ENCODE peak calls at places on chromosomes 11 and 22, in five cellular contexts. One of them, this sample, is unnamed.

GRCh38 chr11:107999759-108000455 is 8.8 kb upstream of the CUL5 start:
- DNase-seq in amniotic stem cell: no peak
- DNase-seq in HFF-Myc: no peak
- DNase-seq in activated naive CD4-positive, alpha-beta T cell treated with Interleukin-2 at 50 U/mL for 16 hours: peak; percentile 8
- DNase-seq in right cardiac atrium: no peak
- DNase-seq in this sample: peak; percentile 44

GRCh38 chr11:86151188-86152005 is 82.5 kb upstream of the PICALM start:
- DNase-seq in amniotic stem cell: no peak
- DNase-seq in HFF-Myc: no peak
- DNase-seq in activated naive CD4-positive, alpha-beta T cell treated with Interleukin-2 at 50 U/mL for 16 hours: no peak
- DNase-seq in right cardiac atrium: peak; percentile 41
- DNase-seq in this sample: no peak

GRCh38 chr11:71305451-71306125 is 53.2 kb upstream of the SHANK2 start:
- DNase-seq in amniotic stem cell: no peak
- DNase-seq in HFF-Myc: no peak
- DNase-seq in activated naive CD4-positive, alpha-beta T cell treated with Interleukin-2 at 50 U/mL for 16 hours: no peak
- DNase-seq in right cardiac atrium: no peak
- DNase-seq in this sample: no peak

GRCh38 chr22:31496735-31497146 is 405 bp downstream of the SFI1 start:
- DNase-seq in amniotic stem cell: no peak
- DNase-seq in HFF-Myc: no peak
- DNase-seq in activated naive CD4-positive, alpha-beta T cell treated with Interleukin-2 at 50 U/mL for 16 hours: peak; percentile 50
- DNase-seq in right cardiac atrium: no peak
- DNase-seq in this sample: peak; percentile 46

GRCh38 chr11:78803995-78804394 is 229.3 kb upstream of the NARS2 start:
- DNase-seq in amniotic stem cell: no peak
- DNase-seq in HFF-Myc: no peak
- DNase-seq in activated naive CD4-positive, alpha-beta T cell treated with Interleukin-2 at 50 U/mL for 16 hours: no peak
- DNase-seq in right cardiac atrium: no peak
- DNase-seq in this sample: no peak

GRCh38 chr11:62374801-62375200 is 37.6 kb downstream of the ASRGL1 start:
- DNase-seq in amniotic stem cell: no peak
- DNase-seq in HFF-Myc: no peak
- DNase-seq in activated naive CD4-positive, alpha-beta T cell treated with Interleukin-2 at 50 U/mL for 16 hours: no peak
- DNase-seq in right cardiac atrium: no peak
- DNase-seq in this sample: no peak

GRCh38 chr22:23815781-23816551 is 22.8 kb downstream of the DERL3 start:
- DNase-seq in amniotic stem cell: no peak
- DNase-seq in HFF-Myc: no peak
- DNase-seq in activated naive CD4-positive, alpha-beta T cell treated with Interleukin-2 at 50 U/mL for 16 hours: no peak
- DNase-seq in right cardiac atrium: no peak
- DNase-seq in this sample: no peak

GRCh38 chr22:22883090-22883727 is 4.4 kb upstream of the IGLL5 start:
- DNase-seq in amniotic stem cell: no peak
- DNase-seq in HFF-Myc: no peak
- DNase-seq in activated naive CD4-positive, alpha-beta T cell treated with Interleukin-2 at 50 U/mL for 16 hours: no peak
- DNase-seq in right cardiac atrium: no peak
- DNase-seq in this sample: no peak

GRCh38 chr11:93704237-93704636 is 37.1 kb downstream of the TAF1D start:
- DNase-seq in amniotic stem cell: no peak
- DNase-seq in HFF-Myc: no peak
- DNase-seq in activated naive CD4-positive, alpha-beta T cell treated with Interleukin-2 at 50 U/mL for 16 hours: no peak
- DNase-seq in right cardiac atrium: no peak
- DNase-seq in this sample: no peak

GRCh38 chr11:72719144-72719543 is 33.1 kb downstream of the ARAP1 start:
- DNase-seq in amniotic stem cell: no peak
- DNase-seq in HFF-Myc: no peak
- DNase-seq in activated naive CD4-positive, alpha-beta T cell treated with Interleukin-2 at 50 U/mL for 16 hours: no peak
- DNase-seq in right cardiac atrium: peak; percentile 61
- DNase-seq in this sample: no peak

GRCh38 chr11:6334806-6335205 is 14.5 kb upstream of the CAVIN3 start:
- DNase-seq in amniotic stem cell: no peak
- DNase-seq in HFF-Myc: no peak
- DNase-seq in activated naive CD4-positive, alpha-beta T cell treated with Interleukin-2 at 50 U/mL for 16 hours: no peak
- DNase-seq in right cardiac atrium: no peak
- DNase-seq in this sample: no peak

GRCh38 chr22:43975041-43975440 is 19.8 kb downstream of the SAMM50 start:
- DNase-seq in amniotic stem cell: no peak
- DNase-seq in HFF-Myc: no peak
- DNase-seq in activated naive CD4-positive, alpha-beta T cell treated with Interleukin-2 at 50 U/mL for 16 hours: no peak
- DNase-seq in right cardiac atrium: no peak
- DNase-seq in this sample: no peak

GRCh38 chr22:16806401-16806800 is 18.8 kb downstream of the XKR3 start:
- DNase-seq in amniotic stem cell: no peak
- DNase-seq in HFF-Myc: no peak
- DNase-seq in activated naive CD4-positive, alpha-beta T cell treated with Interleukin-2 at 50 U/mL for 16 hours: no peak
- DNase-seq in right cardiac atrium: no peak
- DNase-seq in this sample: no peak

GRCh38 chr22:29635734-29636357 is 32.4 kb downstream of the NF2 start:
- DNase-seq in amniotic stem cell: peak; percentile 32
- DNase-seq in HFF-Myc: peak; percentile 37
- DNase-seq in activated naive CD4-positive, alpha-beta T cell treated with Interleukin-2 at 50 U/mL for 16 hours: no peak
- DNase-seq in right cardiac atrium: no peak
- DNase-seq in this sample: no peak

GRCh38 chr11:77752518-77752917 is 68.0 kb downstream of the RSF1 start:
- DNase-seq in amniotic stem cell: no peak
- DNase-seq in HFF-Myc: no peak
- DNase-seq in activated naive CD4-positive, alpha-beta T cell treated with Interleukin-2 at 50 U/mL for 16 hours: no peak
- DNase-seq in right cardiac atrium: no peak
- DNase-seq in this sample: no peak

GRCh38 chr11:130212431-130212961 is 52.9 kb downstream of the ST14 start:
- DNase-seq in amniotic stem cell: no peak
- DNase-seq in HFF-Myc: no peak
- DNase-seq in activated naive CD4-positive, alpha-beta T cell treated with Interleukin-2 at 50 U/mL for 16 hours: no peak
- DNase-seq in right cardiac atrium: no peak
- DNase-seq in this sample: no peak

GRCh38 chr11:12056112-12056511 is 47.7 kb upstream of the DKK3 start:
- DNase-seq in amniotic stem cell: no peak
- DNase-seq in HFF-Myc: no peak
- DNase-seq in activated naive CD4-positive, alpha-beta T cell treated with Interleukin-2 at 50 U/mL for 16 hours: no peak
- DNase-seq in right cardiac atrium: no peak
- DNase-seq in this sample: no peak

GRCh38 chr11:112255075-112255739 is 5.5 kb downstream of the PLET1 start:
- DNase-seq in amniotic stem cell: peak; percentile 45
- DNase-seq in HFF-Myc: no peak
- DNase-seq in activated naive CD4-positive, alpha-beta T cell treated with Interleukin-2 at 50 U/mL for 16 hours: no peak
- DNase-seq in right cardiac atrium: no peak
- DNase-seq in this sample: no peak

GRCh38 chr11:118918686-118919280 is 6.9 kb downstream of the BCL9L start:
- DNase-seq in amniotic stem cell: no peak
- DNase-seq in HFF-Myc: no peak
- DNase-seq in activated naive CD4-positive, alpha-beta T cell treated with Interleukin-2 at 50 U/mL for 16 hours: no peak
- DNase-seq in right cardiac atrium: no peak
- DNase-seq in this sample: no peak

GRCh38 chr22:37242395-37242918 is 1.6 kb downstream of the RAC2 start:
- DNase-seq in amniotic stem cell: no peak
- DNase-seq in HFF-Myc: no peak
- DNase-seq in activated naive CD4-positive, alpha-beta T cell treated with Interleukin-2 at 50 U/mL for 16 hours: peak; percentile 91
- DNase-seq in right cardiac atrium: peak; percentile 61
- DNase-seq in this sample: peak; percentile 90

GRCh38 chr11:125410091-125410490 is 86.0 kb downstream of the FEZ1 start:
- DNase-seq in amniotic stem cell: no peak
- DNase-seq in HFF-Myc: no peak
- DNase-seq in activated naive CD4-positive, alpha-beta T cell treated with Interleukin-2 at 50 U/mL for 16 hours: no peak
- DNase-seq in right cardiac atrium: no peak
- DNase-seq in this sample: no peak

GRCh38 chr22:46660604-46661201 is 40.5 kb downstream of the GRAMD4 start:
- DNase-seq in amniotic stem cell: no peak
- DNase-seq in HFF-Myc: no peak
- DNase-seq in activated naive CD4-positive, alpha-beta T cell treated with Interleukin-2 at 50 U/mL for 16 hours: peak; percentile 33
- DNase-seq in right cardiac atrium: peak; percentile 16
- DNase-seq in this sample: no peak

GRCh38 chr11:84549221-84549620 is 1077.9 kb downstream of the DLG2 start:
- DNase-seq in amniotic stem cell: no peak
- DNase-seq in HFF-Myc: no peak
- DNase-seq in activated naive CD4-positive, alpha-beta T cell treated with Interleukin-2 at 50 U/mL for 16 hours: no peak
- DNase-seq in right cardiac atrium: no peak
- DNase-seq in this sample: no peak

GRCh38 chr11:116709970-116710369 is 62.8 kb downstream of the BUD13 start:
- DNase-seq in amniotic stem cell: no peak
- DNase-seq in HFF-Myc: no peak
- DNase-seq in activated naive CD4-positive, alpha-beta T cell treated with Interleukin-2 at 50 U/mL for 16 hours: no peak
- DNase-seq in right cardiac atrium: no peak
- DNase-seq in this sample: no peak

GRCh38 chr11:57787205-57787604 is 25.6 kb downstream of the CTNND1 start:
- DNase-seq in amniotic stem cell: no peak
- DNase-seq in HFF-Myc: no peak
- DNase-seq in activated naive CD4-positive, alpha-beta T cell treated with Interleukin-2 at 50 U/mL for 16 hours: no peak
- DNase-seq in right cardiac atrium: no peak
- DNase-seq in this sample: no peak

GRCh38 chr11:73210916-73211667 is 7.0 kb upstream of the P2RY2 start:
- DNase-seq in amniotic stem cell: no peak
- DNase-seq in HFF-Myc: no peak
- DNase-seq in activated naive CD4-positive, alpha-beta T cell treated with Interleukin-2 at 50 U/mL for 16 hours: no peak
- DNase-seq in right cardiac atrium: no peak
- DNase-seq in this sample: no peak

GRCh38 chr11:110349109-110349996 is 52.9 kb upstream of the RDX start:
- DNase-seq in amniotic stem cell: no peak
- DNase-seq in HFF-Myc: no peak
- DNase-seq in activated naive CD4-positive, alpha-beta T cell treated with Interleukin-2 at 50 U/mL for 16 hours: peak; percentile 84
- DNase-seq in right cardiac atrium: no peak
- DNase-seq in this sample: peak; percentile 82

GRCh38 chr11:61256710-61257482 is 15.9 kb downstream of the PGA5 start:
- DNase-seq in amniotic stem cell: no peak
- DNase-seq in HFF-Myc: no peak
- DNase-seq in activated naive CD4-positive, alpha-beta T cell treated with Interleukin-2 at 50 U/mL for 16 hours: no peak
- DNase-seq in right cardiac atrium: no peak
- DNase-seq in this sample: no peak

GRCh38 chr11:79498681-79499080 is 57.9 kb upstream of the TENM4 start:
- DNase-seq in amniotic stem cell: no peak
- DNase-seq in HFF-Myc: peak; percentile 27
- DNase-seq in activated naive CD4-positive, alpha-beta T cell treated with Interleukin-2 at 50 U/mL for 16 hours: no peak
- DNase-seq in right cardiac atrium: no peak
- DNase-seq in this sample: no peak

GRCh38 chr11:40403321-40403720 is 1056.1 kb downstream of the LRRC4C start:
- DNase-seq in amniotic stem cell: no peak
- DNase-seq in HFF-Myc: no peak
- DNase-seq in activated naive CD4-positive, alpha-beta T cell treated with Interleukin-2 at 50 U/mL for 16 hours: no peak
- DNase-seq in right cardiac atrium: no peak
- DNase-seq in this sample: no peak

GRCh38 chr11:60871378-60872061 is 4.2 kb downstream of the ZP1 start:
- DNase-seq in amniotic stem cell: no peak
- DNase-seq in HFF-Myc: no peak
- DNase-seq in activated naive CD4-positive, alpha-beta T cell treated with Interleukin-2 at 50 U/mL for 16 hours: no peak
- DNase-seq in right cardiac atrium: peak; percentile 59
- DNase-seq in this sample: no peak

GRCh38 chr11:73563539-73564200 is 34.2 kb downstream of the FAM168A start:
- DNase-seq in amniotic stem cell: no peak
- DNase-seq in HFF-Myc: no peak
- DNase-seq in activated naive CD4-positive, alpha-beta T cell treated with Interleukin-2 at 50 U/mL for 16 hours: no peak
- DNase-seq in right cardiac atrium: no peak
- DNase-seq in this sample: no peak

GRCh38 chr11:11563193-11563592 is 58.6 kb downstream of the GALNT18 start:
- DNase-seq in amniotic stem cell: no peak
- DNase-seq in HFF-Myc: no peak
- DNase-seq in activated naive CD4-positive, alpha-beta T cell treated with Interleukin-2 at 50 U/mL for 16 hours: no peak
- DNase-seq in right cardiac atrium: no peak
- DNase-seq in this sample: no peak

This sample was measured in activated naive CD8-positive, alpha-beta T cell treated with anti-CD3 and anti-CD28 coated beads for 36 hours.